ENCODE peak calls at places on chromosomes 7 and 10, in ten cellular contexts. T is activated CD4-positive, alpha-beta T cell treated with anti-CD3 and anti-CD28 coated beads, Interleukin-2, amount 50 U/mL, for 1 hour; N is germinal center; V is H7; F is Right ventricle myocardium superior; O is amygdala; S is M059J; Y is COR-L47; A is activated CD8-positive, alpha-beta T cell treated with anti-CD3 and anti-CD28 coated beads for 36 hours; K is neural crest cell. D is an unnamed sample.

GRCh38 chr7:84629640-84630318 is 435.2 kb upstream of the SEMA3A start:
- DNase-seq in T (no peak), N (no peak), V (no peak), F (no peak), O (no peak), S (no peak), Y (no peak), A (no peak), K (no peak), D (no peak)

GRCh38 chr7:32167256-32167655 is 97.0 kb upstream of the PDE1C start:
- DNase-seq in T (no peak), N (no peak), V (no peak), F (no peak), O (no peak), S (peak), Y (no peak), A (no peak), K (no peak), D (no peak)

GRCh38 chr7:19069842-19070241 is 47.6 kb downstream of the TWIST1 start:
- DNase-seq in T (no peak), N (no peak), V (no peak), F (no peak), O (no peak), S (peak), Y (no peak), A (no peak), K (no peak), D (no peak)

GRCh38 chr7:139526578-139527544 is 3.4 kb downstream of the CLEC2L start:
- DNase-seq in T (no peak), N (no peak), V (no peak), F (no peak), O (no peak), S (peak), Y (no peak), A (no peak), K (no peak), D (no peak)

GRCh38 chr10:113520606-113521481 is 32.0 kb upstream of the HABP2 start:
- DNase-seq in T (no peak), N (peak), V (peak), F (peak), O (peak), S (peak), Y (peak), A (peak), K (peak), D (peak)

GRCh38 chr7:90267263-90267858 is 22.4 kb downstream of the CFAP69 start:
- DNase-seq in T (no peak), N (no peak), V (no peak), F (no peak), O (no peak), S (no peak), Y (no peak), A (no peak), K (no peak), D (no peak)

GRCh38 chr10:86044029-86044428 is 322.6 kb downstream of the GRID1 start:
- DNase-seq in T (no peak), N (no peak), V (no peak), F (no peak), O (no peak), S (no peak), Y (no peak), A (no peak), K (no peak), D (no peak)

GRCh38 chr7:83161186-83161585 is 1.5 kb downstream of the PCLO start:
- DNase-seq in T (no peak), N (no peak), V (no peak), F (no peak), O (no peak), S (peak), Y (no peak), A (no peak), K (no peak), D (no peak)

GRCh38 chr7:128167316-128167691 is 73.8 kb upstream of the LEP start:
- DNase-seq in T (no peak), N (no peak), V (peak), F (no peak), O (peak), S (peak), Y (peak), A (peak), K (peak), D (no peak)